ENCODE peak calls at places on chromosome 1, in eight cellular contexts. E is tibial nerve, V is left lung, F is lower leg skin, L is psoas muscle, X is Peyer's patch, Q is A549, W is stomach. S is an unnamed sample.

GRCh38 chr1:8420318-8420717 is 102.4 kb downstream of the SLC45A1 start:
- DNase-seq in E (no peak), V (no peak), F (no peak), L (no peak), X (peak), Q (no peak), W (no peak), S (no peak)

GRCh38 chr1:168234846-168235547 is 9.2 kb downstream of the SFT2D2 start:
- DNase-seq in E (no peak), V (no peak), F (no peak), L (no peak), X (peak), Q (peak), W (no peak), S (no peak)

GRCh38 chr1:60245371-60245770 is 171.8 kb upstream of the C1orf87 start:
- DNase-seq in E (peak), V (no peak), F (peak), L (no peak), X (no peak), Q (no peak), W (no peak), S (no peak)

GRCh38 chr1:106515375-106515774 is 541.1 kb upstream of the PRMT6 start:
- DNase-seq in E (no peak), V (no peak), F (no peak), L (no peak), X (no peak), Q (no peak), W (no peak), S (no peak)

GRCh38 chr1:37946703-37947360 is at the start of gene INPP5B:
- DNase-seq in E (peak), V (peak), F (peak), L (peak), X (peak), Q (peak), W (peak), S (peak)

GRCh38 chr1:23403038-23403336 is 21.6 kb downstream of the TCEA3 start:
- DNase-seq in E (peak), V (no peak), F (no peak), L (no peak), X (peak), Q (peak), W (peak), S (no peak)

GRCh38 chr1:172637522-172637921 is 21.4 kb upstream of the FASLG start:
- DNase-seq in E (no peak), V (no peak), F (no peak), L (no peak), X (no peak), Q (no peak), W (no peak), S (no peak)

GRCh38 chr1:28249879-28250295 is 9.4 kb upstream of the SESN2 start:
- DNase-seq in E (no peak), V (no peak), F (no peak), L (no peak), X (no peak), Q (no peak), W (no peak), S (no peak)

GRCh38 chr1:192445849-192446489 is 129.2 kb downstream of the RGS21 start:
- DNase-seq in E (peak), V (no peak), F (peak), L (no peak), X (peak), Q (no peak), W (peak), S (no peak)

GRCh38 chr1:41345434-41346075 is 15.7 kb upstream of the FOXO6 start:
- DNase-seq in E (no peak), V (no peak), F (no peak), L (no peak), X (peak), Q (no peak), W (no peak), S (no peak)

GRCh38 chr1:230401763-230402294 is 24.3 kb downstream of the PGBD5 start:
- DNase-seq in E (no peak), V (no peak), F (no peak), L (no peak), X (no peak), Q (no peak), W (no peak), S (no peak)

GRCh38 chr1:167808104-167808503 is 86.3 kb downstream of the MPZL1 start:
- DNase-seq in E (no peak), V (no peak), F (no peak), L (no peak), X (no peak), Q (no peak), W (no peak), S (no peak)

GRCh38 chr1:216826629-216827028 is 103.4 kb upstream of the ESRRG start:
- DNase-seq in E (no peak), V (no peak), F (no peak), L (no peak), X (no peak), Q (no peak), W (no peak), S (no peak)

GRCh38 chr1:78275456-78275855 is 215.3 kb upstream of the PTGFR start:
- DNase-seq in E (no peak), V (no peak), F (no peak), L (no peak), X (no peak), Q (no peak), W (no peak), S (no peak)

GRCh38 chr1:159974350-159974965 is 20.4 kb upstream of the SLAMF9 start:
- DNase-seq in E (no peak), V (no peak), F (peak), L (no peak), X (no peak), Q (no peak), W (no peak), S (no peak)

GRCh38 chr1:44217809-44218410 is 4.6 kb downstream of the DMAP1 start:
- DNase-seq in E (peak), V (no peak), F (peak), L (peak), X (peak), Q (peak), W (peak), S (no peak)

GRCh38 chr1:22880174-22880601 is 92.5 kb downstream of the LACTBL1 start:
- DNase-seq in E (no peak), V (no peak), F (no peak), L (no peak), X (no peak), Q (no peak), W (no peak), S (no peak)

GRCh38 chr1:4127595-4128140 is 227.6 kb upstream of the C1orf174 start:
- DNase-seq in E (no peak), V (no peak), F (no peak), L (no peak), X (no peak), Q (no peak), W (no peak), S (no peak)

GRCh38 chr1:200506471-200506870 is 96.6 kb upstream of the ZNF281 start:
- DNase-seq in E (no peak), V (no peak), F (no peak), L (no peak), X (no peak), Q (no peak), W (no peak), S (no peak)

GRCh38 chr1:215147024-215147423 is 64.5 kb downstream of the KCNK2 start:
- DNase-seq in E (no peak), V (no peak), F (no peak), L (no peak), X (no peak), Q (no peak), W (no peak), S (no peak)

GRCh38 chr1:112508242-112509004 is at the start of gene WNT2B:
- DNase-seq in E (no peak), V (no peak), F (peak), L (peak), X (peak), Q (peak), W (peak), S (peak)

GRCh38 chr1:240098534-240098933 is 6.9 kb downstream of the FMN2 start:
- DNase-seq in E (no peak), V (no peak), F (no peak), L (no peak), X (no peak), Q (no peak), W (no peak), S (no peak)

GRCh38 chr1:29469457-29469856 is 233.1 kb downstream of the PTPRU start:
- DNase-seq in E (no peak), V (no peak), F (no peak), L (peak), X (no peak), Q (no peak), W (no peak), S (no peak)

GRCh38 chr1:18947570-18947969 is 8.9 kb downstream of the IFFO2 start:
- DNase-seq in E (no peak), V (no peak), F (no peak), L (no peak), X (no peak), Q (no peak), W (no peak), S (no peak)

GRCh38 chr1:18950415-18951026 is 6.0 kb downstream of the IFFO2 start:
- DNase-seq in E (no peak), V (peak), F (no peak), L (peak), X (peak), Q (no peak), W (no peak), S (peak)

GRCh38 chr1:18949689-18950414 is 6.6 kb downstream of the IFFO2 start:
- DNase-seq in E (no peak), V (no peak), F (no peak), L (peak), X (no peak), Q (no peak), W (no peak), S (peak)

GRCh38 chr1:18948048-18948912 is 8.2 kb downstream of the IFFO2 start:
- DNase-seq in E (no peak), V (no peak), F (no peak), L (no peak), X (peak), Q (no peak), W (no peak), S (no peak)

DNA sequence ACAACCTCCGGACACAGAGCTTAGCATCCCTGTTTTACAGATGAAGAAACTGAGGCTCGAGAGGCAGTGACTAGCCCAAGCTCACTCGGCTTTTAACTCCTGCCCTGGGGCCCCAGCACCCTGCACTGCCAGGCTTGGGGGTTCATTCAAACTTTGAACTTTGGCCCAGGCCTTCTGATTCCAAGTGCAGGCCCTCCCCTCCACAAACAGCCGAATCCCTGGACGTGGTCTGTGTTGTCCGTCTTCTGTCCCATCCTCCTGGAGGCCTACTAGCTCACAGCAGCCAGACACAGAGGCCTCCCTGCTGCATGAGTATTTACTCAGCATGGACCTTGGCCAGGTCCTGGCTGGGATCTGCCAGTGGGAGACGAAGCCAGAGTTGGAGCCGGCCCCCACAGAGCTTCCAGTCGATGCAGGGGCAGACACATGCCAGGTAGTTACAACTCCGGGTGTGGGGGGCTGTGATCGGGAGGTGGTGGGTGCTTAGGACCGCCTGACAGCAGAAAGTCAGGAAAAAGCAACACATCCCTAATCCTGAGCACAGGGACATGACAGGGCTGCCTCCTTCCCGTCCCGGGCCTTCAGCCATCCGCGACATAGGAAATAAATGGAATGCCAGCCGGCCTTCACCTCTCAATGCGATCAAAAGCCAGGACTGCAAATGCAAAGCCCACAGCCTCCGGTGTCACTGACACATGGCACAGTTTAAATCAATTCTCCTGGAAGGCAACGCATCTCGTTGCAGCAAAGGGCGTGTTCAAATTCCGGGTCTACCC is 7.4 kb downstream of the IFFO2 start:
- DNase-seq in E (no peak), V (no peak), F (no peak), L (peak), X (no peak), Q (no peak), W (peak), S (no peak)
- TF ChIP-seq CTCF in E (no peak), V (no peak), F (no peak), L (no peak), X (peak), Q (no peak), W (no peak), S (no peak)

GRCh38 chr1:244322181-244322580 is 129.5 kb downstream of the ADSS2 start:
- DNase-seq in E (no peak), V (no peak), F (no peak), L (no peak), X (no peak), Q (no peak), W (no peak), S (no peak)
- H3K4me3 ChIP-seq in E (no peak), V (no peak), F (no peak), L (no peak), X (no peak), Q (no peak), W (no peak), S (no peak)

GRCh38 chr1:76870037-76870436 is 2.8 kb downstream of the ST6GALNAC5 start:
- DNase-seq in E (no peak), V (no peak), F (no peak), L (no peak), X (no peak), Q (no peak), W (no peak), S (no peak)

GRCh38 chr1:76868916-76869315 is 1.6 kb downstream of the ST6GALNAC5 start:
- DNase-seq in E (no peak), V (peak), F (no peak), L (no peak), X (no peak), Q (no peak), W (no peak), S (no peak)

GRCh38 chr1:76867342-76868130 is at the start of gene ST6GALNAC5:
- DNase-seq in E (no peak), V (peak), F (no peak), L (no peak), X (no peak), Q (peak), W (no peak), S (no peak)

GRCh38 chr1:76866566-76866965 is 714 bp upstream of the ST6GALNAC5 start:
- DNase-seq in E (no peak), V (no peak), F (no peak), L (no peak), X (no peak), Q (no peak), W (no peak), S (no peak)

GRCh38 chr1:76868154-76868882 is 1.0 kb downstream of the ST6GALNAC5 start:
- DNase-seq in E (peak), V (peak), F (no peak), L (peak), X (peak), Q (peak), W (peak), S (peak)
- TF ChIP-seq CTCF in E (peak), V (no peak), F (no peak), L (no peak), X (no peak), Q (peak), W (no peak), S (no peak)

GRCh38 chr1:228303596-228303995 is 95.8 kb downstream of the OBSCN start:
- DNase-seq in E (no peak), V (no peak), F (no peak), L (no peak), X (peak), Q (no peak), W (no peak), S (no peak)

GRCh38 chr1:228299901-228300300 is 92.1 kb downstream of the OBSCN start:
- DNase-seq in E (no peak), V (no peak), F (no peak), L (no peak), X (no peak), Q (no peak), W (no peak), S (no peak)

GRCh38 chr1:228304225-228304624 is 96.4 kb downstream of the OBSCN start:
- DNase-seq in E (no peak), V (no peak), F (no peak), L (no peak), X (no peak), Q (no peak), W (peak), S (no peak)

GRCh38 chr1:228304766-228305395 is 97.0 kb downstream of the OBSCN start:
- DNase-seq in E (no peak), V (peak), F (no peak), L (no peak), X (peak), Q (no peak), W (peak), S (no peak)

GRCh38 chr1:228302086-228302485 is 94.2 kb downstream of the OBSCN start:
- DNase-seq in E (no peak), V (no peak), F (no peak), L (no peak), X (no peak), Q (no peak), W (no peak), S (no peak)
- H3K4me3 ChIP-seq in E (no peak), V (no peak), F (no peak), L (no peak), X (no peak), Q (no peak), W (no peak), S (no peak)

GRCh38 chr1:150516616-150517015 is 1.1 kb downstream of the FALEC start:
- DNase-seq in E (no peak), V (no peak), F (no peak), L (no peak), X (no peak), Q (no peak), W (no peak), S (no peak)
- TF ChIP-seq CTCF in E (no peak), V (no peak), F (no peak), L (no peak), X (no peak), Q (no peak), W (no peak), S (no peak)

GRCh38 chr1:185816460-185816859 is 82.3 kb downstream of the HMCN1 start:
- DNase-seq in E (no peak), V (no peak), F (no peak), L (no peak), X (no peak), Q (no peak), W (no peak), S (no peak)
- H3K4me3 ChIP-seq in E (no peak), V (no peak), F (no peak), L (no peak), X (no peak), Q (no peak), W (no peak), S (no peak)

GRCh38 chr1:161309868-161310267 is at the start of gene MPZ:
- DNase-seq in E (no peak), V (no peak), F (no peak), L (no peak), X (no peak), Q (no peak), W (no peak), S (no peak)

GRCh38 chr1:161313554-161314200 is 504 bp upstream of the SDHC start:
- DNase-seq in E (no peak), V (no peak), F (no peak), L (no peak), X (no peak), Q (no peak), W (no peak), S (no peak)

GRCh38 chr1:161311595-161312181 is 1.9 kb upstream of the MPZ start:
- DNase-seq in E (no peak), V (no peak), F (no peak), L (no peak), X (no peak), Q (no peak), W (no peak), S (no peak)

GRCh38 chr1:161314201-161314981 is at the start of gene SDHC:
- DNase-seq in E (peak), V (peak), F (peak), L (peak), X (peak), Q (peak), W (peak), S (peak)
- TF ChIP-seq CTCF in E (no peak), V (no peak), F (no peak), L (peak), X (no peak), Q (no peak), W (no peak), S (peak)

GRCh38 chr1:153360190-153360589 is 2.5 kb downstream of the S100A9 start:
- DNase-seq in E (no peak), V (no peak), F (no peak), L (no peak), X (no peak), Q (no peak), W (no peak), S (no peak)

GRCh38 chr1:153360592-153360991 is 2.9 kb downstream of the S100A9 start:
- DNase-seq in E (no peak), V (no peak), F (no peak), L (no peak), X (no peak), Q (no peak), W (no peak), S (no peak)

GRCh38 chr1:153357853-153358690 is at the start of gene S100A9:
- DNase-seq in E (no peak), V (no peak), F (no peak), L (no peak), X (no peak), Q (no peak), W (no peak), S (no peak)

GRCh38 chr1:153358691-153358975 is 979 bp downstream of the S100A9 start:
- DNase-seq in E (no peak), V (no peak), F (no peak), L (no peak), X (no peak), Q (no peak), W (no peak), S (no peak)

GRCh38 chr1:153359241-153359640 is 1.6 kb downstream of the S100A9 start:
- DNase-seq in E (no peak), V (no peak), F (no peak), L (no peak), X (no peak), Q (no peak), W (no peak), S (no peak)
- H3K4me3 ChIP-seq in E (no peak), V (no peak), F (no peak), L (no peak), X (no peak), Q (no peak), W (no peak), S (no peak)

GRCh38 chr1:66752000-66752592 is at the start of gene DYNLT5:
- DNase-seq in E (no peak), V (peak), F (no peak), L (peak), X (peak), Q (no peak), W (peak), S (no peak)
- TF ChIP-seq CTCF in E (no peak), V (no peak), F (no peak), L (peak), X (no peak), Q (no peak), W (no peak), S (no peak)

S was measured in GM06990.